ENCODE peak calls at places on chromosomes 3 and 15, in four cellular contexts. One of them, this sample, is unnamed.

GRCh38 chr3:98824256-98824655 is 61.1 kb downstream of the ST3GAL6 start:
- DNase-seq in K562: no peak
- DNase-seq in GM12878: no peak
- DNase-seq in A549: no peak
- DNase-seq in this sample: no peak

GRCh38 chr3:44962606-44963393 is 13.2 kb downstream of the ZDHHC3 start:
- DNase-seq in A549: no peak
- DNase-seq in GM12878: no peak
- DNase-seq in K562: no peak
- DNase-seq in this sample: no peak

GRCh38 chr15:62075595-62076279 is 9.0 kb downstream of the C2CD4A start:
- DNase-seq in A549: no peak
- DNase-seq in K562: no peak
- DNase-seq in GM12878: no peak
- DNase-seq in this sample: no peak

GRCh38 chr3:58044656-58045055 is 36.4 kb downstream of the FLNB start:
- DNase-seq in A549: no peak
- DNase-seq in K562: no peak
- DNase-seq in GM12878: no peak
- DNase-seq in this sample: no peak

GRCh38 chr3:46733026-46733800 is 15.5 kb upstream of the PRSS50 start:
- DNase-seq in A549: no peak
- DNase-seq in K562: no peak
- DNase-seq in GM12878: no peak
- DNase-seq in this sample: no peak

GRCh38 chr15:45084163-45084562 is 29.8 kb downstream of the DUOX2 start:
- DNase-seq in K562: no peak
- DNase-seq in A549: no peak
- DNase-seq in GM12878: no peak
- DNase-seq in this sample: peak; percentile 33

GRCh38 chr3:45312836-45313493 is 75.4 kb upstream of the LARS2 start:
- DNase-seq in K562: no peak
- DNase-seq in A549: no peak
- DNase-seq in GM12878: no peak
- DNase-seq in this sample: no peak

GRCh38 chr3:143037867-143038266 is 36.5 kb downstream of the U2SURP start:
- DNase-seq in GM12878: no peak
- DNase-seq in A549: no peak
- DNase-seq in K562: no peak
- DNase-seq in this sample: no peak

GRCh38 chr15:68643216-68643830 is 64.5 kb downstream of the CORO2B start:
- DNase-seq in GM12878: no peak
- DNase-seq in A549: no peak
- DNase-seq in K562: no peak
- DNase-seq in this sample: no peak

GRCh38 chr15:68642491-68642845 is 63.7 kb downstream of the CORO2B start:
- DNase-seq in GM12878: no peak
- DNase-seq in A549: no peak
- DNase-seq in K562: no peak
- DNase-seq in this sample: no peak

GRCh38 chr15:68644996-68645395 is 66.2 kb downstream of the CORO2B start:
- DNase-seq in GM12878: no peak
- DNase-seq in A549: no peak
- DNase-seq in K562: no peak
- DNase-seq in this sample: no peak

GRCh38 chr15:68646156-68646555 is 67.4 kb downstream of the CORO2B start:
- DNase-seq in GM12878: no peak
- DNase-seq in A549: no peak
- DNase-seq in K562: no peak
- DNase-seq in this sample: no peak

GRCh38 chr15:68644088-68644904 is 65.5 kb downstream of the CORO2B start:
- DNase-seq in GM12878: no peak
- DNase-seq in A549: peak; percentile 48
- DNase-seq in K562: no peak
- DNase-seq in this sample: no peak
- TF ChIP-seq CHD4 in GM12878: no peak
- TF ChIP-seq CHD4 in A549: no peak
- TF ChIP-seq CHD4 in K562: no peak
- TF ChIP-seq CHD4 in this sample: no peak

GRCh38 chr3:10344147-10344943 is 23.4 kb upstream of the SEC13 start:
- DNase-seq in GM12878: no peak
- DNase-seq in K562: peak; percentile 81
- DNase-seq in A549: peak; percentile 63
- DNase-seq in this sample: no peak
- TF ChIP-seq CHD4 in GM12878: no peak
- TF ChIP-seq CHD4 in K562: no peak
- TF ChIP-seq CHD4 in A549: no peak
- TF ChIP-seq CHD4 in this sample: no peak

GRCh38 chr3:73624363-73625123 is at the start of gene PDZRN3:
- DNase-seq in A549: no peak
- DNase-seq in K562: no peak
- DNase-seq in GM12878: no peak
- DNase-seq in this sample: no peak

GRCh38 chr3:73623996-73624362 is 762 bp downstream of the PDZRN3 start:
- DNase-seq in GM12878: no peak
- DNase-seq in K562: no peak
- DNase-seq in A549: no peak
- DNase-seq in this sample: no peak

GRCh38 chr3:73623316-73623715 is 1.4 kb downstream of the PDZRN3 start:
- DNase-seq in GM12878: no peak
- DNase-seq in A549: no peak
- DNase-seq in K562: no peak
- DNase-seq in this sample: no peak

GRCh38 chr3:73622135-73622534 is 2.6 kb downstream of the PDZRN3 start:
- DNase-seq in A549: no peak
- DNase-seq in GM12878: no peak
- DNase-seq in K562: no peak
- DNase-seq in this sample: peak; percentile 3

GRCh38 chr3:73625124-73625665 is 454 bp upstream of the PDZRN3 start:
- DNase-seq in GM12878: no peak
- DNase-seq in A549: no peak
- DNase-seq in K562: no peak
- DNase-seq in this sample: no peak
- TF ChIP-seq CHD4 in GM12878: no peak
- TF ChIP-seq CHD4 in A549: no peak
- TF ChIP-seq CHD4 in K562: no peak
- TF ChIP-seq CHD4 in this sample: no peak

GRCh38 chr3:28316226-28316625 is 32.3 kb upstream of the ZCWPW2 start:
- DNase-seq in A549: no peak
- DNase-seq in K562: no peak
- DNase-seq in GM12878: no peak
- DNase-seq in this sample: no peak

GRCh38 chr3:28315711-28316110 is 32.8 kb upstream of the ZCWPW2 start:
- DNase-seq in GM12878: no peak
- DNase-seq in K562: no peak
- DNase-seq in A549: no peak
- DNase-seq in this sample: no peak

GRCh38 chr3:28320981-28321380 is 27.5 kb upstream of the ZCWPW2 start:
- DNase-seq in A549: no peak
- DNase-seq in GM12878: no peak
- DNase-seq in K562: no peak
- DNase-seq in this sample: peak; percentile 85

GRCh38 chr3:28322464-28322863 is 26.1 kb upstream of the ZCWPW2 start:
- DNase-seq in K562: no peak
- DNase-seq in A549: no peak
- DNase-seq in GM12878: no peak
- DNase-seq in this sample: no peak

DNA sequence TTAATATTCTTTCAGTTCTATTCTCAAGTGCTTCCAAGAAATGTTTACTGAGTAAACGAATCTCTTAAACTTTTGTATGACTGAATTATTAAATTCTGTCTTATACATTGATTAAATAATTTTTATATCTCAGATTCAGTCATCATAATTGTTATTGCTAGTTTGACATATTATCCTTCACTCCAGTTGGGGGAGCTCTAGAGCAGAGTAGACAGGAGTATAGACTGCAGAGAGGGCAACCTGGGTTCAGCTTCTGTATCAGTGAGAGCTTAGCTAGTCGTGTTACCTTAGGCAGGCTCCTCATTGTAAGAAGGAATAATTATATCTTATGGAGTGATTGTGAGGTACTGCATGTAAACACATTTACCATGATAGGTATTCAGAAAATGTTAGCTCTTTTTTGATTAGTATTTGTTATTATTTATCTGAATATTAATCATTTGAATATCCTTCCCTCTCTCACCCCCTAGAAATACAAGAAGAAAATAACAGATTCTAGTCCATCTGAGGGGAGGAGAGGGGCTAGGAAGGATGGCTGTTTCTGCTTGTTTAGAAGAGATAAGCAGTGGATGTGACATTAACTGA is 31.0 kb upstream of the ZCWPW2 start:
- DNase-seq in GM12878: no peak
- DNase-seq in K562: peak; percentile 48
- DNase-seq in A549: peak; percentile 43
- DNase-seq in this sample: peak; percentile 57
- TF ChIP-seq CHD4 in GM12878: no peak
- TF ChIP-seq CHD4 in K562: no peak
- TF ChIP-seq CHD4 in A549: no peak
- TF ChIP-seq CHD4 in this sample: no peak

DNA sequence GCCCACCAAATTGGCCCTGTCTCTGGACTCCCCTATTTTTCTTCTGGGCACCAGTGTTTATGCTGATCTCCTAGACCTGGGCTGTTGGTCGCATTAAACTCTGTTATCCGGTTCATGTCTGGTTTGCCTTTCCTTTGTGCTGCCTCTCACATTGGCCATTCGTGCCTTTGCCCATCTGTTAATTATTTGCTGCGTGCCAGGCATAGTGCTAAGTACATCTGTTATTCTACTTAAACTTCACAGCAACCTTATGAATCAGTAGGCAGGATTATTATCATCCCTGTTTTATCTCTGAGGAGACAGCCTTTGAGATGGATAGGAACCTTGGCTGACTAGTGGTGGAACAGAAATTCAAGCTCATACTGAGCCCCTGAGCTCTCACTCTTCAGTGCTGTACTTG is 76.0 kb downstream of the THSD4 start:
- DNase-seq in K562: no peak
- DNase-seq in GM12878: no peak
- DNase-seq in A549: no peak
- DNase-seq in this sample: no peak
- TF ChIP-seq CHD4 in K562: no peak
- TF ChIP-seq CHD4 in GM12878: no peak
- TF ChIP-seq CHD4 in A549: no peak
- TF ChIP-seq CHD4 in this sample: no peak

GRCh38 chr3:17407576-17407975 is 334.9 kb downstream of the TBC1D5 start:
- DNase-seq in GM12878: no peak
- DNase-seq in K562: no peak
- DNase-seq in A549: no peak
- DNase-seq in this sample: no peak

GRCh38 chr3:17412950-17413530 is 329.4 kb downstream of the TBC1D5 start:
- DNase-seq in K562: peak; percentile 46
- DNase-seq in GM12878: peak; percentile 41
- DNase-seq in A549: peak; percentile 27
- DNase-seq in this sample: peak; percentile 64

GRCh38 chr3:17411157-17411877 is 331.1 kb downstream of the TBC1D5 start:
- DNase-seq in K562: no peak
- DNase-seq in A549: no peak
- DNase-seq in GM12878: no peak
- DNase-seq in this sample: no peak
- TF ChIP-seq CHD4 in K562: no peak
- TF ChIP-seq CHD4 in A549: no peak
- TF ChIP-seq CHD4 in GM12878: no peak
- TF ChIP-seq CHD4 in this sample: no peak

GRCh38 chr15:58438956-58439355 is 7.2 kb downstream of the LIPC start:
- DNase-seq in A549: peak; percentile 75
- DNase-seq in GM12878: no peak
- DNase-seq in K562: peak; percentile 47
- DNase-seq in this sample: peak; percentile 77
- TF ChIP-seq CHD4 in A549: no peak
- TF ChIP-seq CHD4 in GM12878: no peak
- TF ChIP-seq CHD4 in K562: no peak
- TF ChIP-seq CHD4 in this sample: no peak

GRCh38 chr3:67083277-67083676 is 85.2 kb downstream of the KBTBD8 start:
- DNase-seq in A549: no peak
- DNase-seq in GM12878: peak; percentile 7
- DNase-seq in K562: no peak
- DNase-seq in this sample: no peak
- TF ChIP-seq CHD4 in A549: no peak
- TF ChIP-seq CHD4 in GM12878: no peak
- TF ChIP-seq CHD4 in K562: no peak
- TF ChIP-seq CHD4 in this sample: no peak

This sample was measured in HepG2.